ENCODE peak calls at places on chromosomes 6 and 20, in eight cellular contexts. U, M, X, H, T, B, G and O are unnamed samples.

GRCh38 chr6:105600342-105601293 is 197.7 kb upstream of the PREP start:
- DNase-seq in G (peak; percentile 66), H (no peak), T (no peak), U (no peak), M (no peak), B (no peak), X (no peak), O (no peak)

GRCh38 chr6:21496749-21497148 is 96.8 kb upstream of the SOX4 start:
- DNase-seq in T (no peak), G (no peak), B (no peak), U (no peak), X (no peak), M (no peak), H (no peak), O (no peak)

GRCh38 chr6:76465410-76465809 is 392.9 kb upstream of the IMPG1 start:
- DNase-seq in G (no peak), H (no peak), M (no peak), T (no peak), X (no peak), B (no peak), U (no peak), O (no peak)

GRCh38 chr6:158611600-158612041 is 32.9 kb downstream of the DYNLT1 start:
- DNase-seq in H (peak; percentile 88), G (peak; percentile 27), U (no peak), X (no peak), M (peak; percentile 76), B (no peak), T (no peak), O (no peak)

GRCh38 chr6:9543649-9544048 is 871.2 kb downstream of the TFAP2A start:
- DNase-seq in M (no peak), B (no peak), X (no peak), H (peak; percentile 45), U (no peak), T (no peak), G (no peak), O (no peak)

GRCh38 chr6:130559166-130559565 is 193.3 kb downstream of the TMEM200A start:
- DNase-seq in G (no peak), U (no peak), T (no peak), X (no peak), B (no peak), M (no peak), H (no peak), O (no peak)

GRCh38 chr6:57222684-57223077 is 574 bp upstream of the RAB23 start:
- DNase-seq in B (no peak), H (no peak), T (no peak), M (no peak), U (peak; percentile 8), G (no peak), X (no peak), O (no peak)

GRCh38 chr6:79601020-79601609 is 30.0 kb upstream of the SH3BGRL2 start:
- DNase-seq in M (no peak), H (no peak), B (no peak), X (no peak), U (no peak), T (no peak), G (no peak), O (no peak)

GRCh38 chr6:168623736-168624135 is 182.8 kb downstream of the SMOC2 start:
- DNase-seq in U (no peak), T (no peak), M (no peak), X (no peak), B (no peak), G (no peak), H (peak; percentile 38), O (no peak)
- H3K27ac ChIP-seq in U (no peak overlapping the region), T (no peak overlapping the region), M (no peak overlapping the region), X (no peak overlapping the region), B (no peak overlapping the region), G (no peak overlapping the region), H (no peak overlapping the region), O (no peak overlapping the region)

GRCh38 chr6:41519305-41519747 is 26.9 kb upstream of the FOXP4 start:
- DNase-seq in B (no peak), U (no peak), X (peak; percentile 41), G (no peak), T (no peak), H (no peak), M (no peak), O (no peak)
- H3K27ac ChIP-seq in B (no peak overlapping the region), U (no peak overlapping the region), X (no peak overlapping the region), G (no peak overlapping the region), T (no peak overlapping the region), H (no peak overlapping the region), M (peak overlapping the region; percentile 2), O (no peak overlapping the region)

GRCh38 chr6:8192067-8192466 is 89.7 kb upstream of the EEF1E1 start:
- DNase-seq in H (peak; percentile 45), T (no peak), X (no peak), B (no peak), M (no peak), G (no peak), U (no peak), O (no peak)

GRCh38 chr6:8183266-8183665 is 80.9 kb upstream of the EEF1E1 start:
- DNase-seq in T (no peak), H (no peak), G (no peak), X (no peak), U (no peak), M (no peak), B (no peak), O (no peak)

GRCh38 chr6:8191629-8192028 is 89.3 kb upstream of the EEF1E1 start:
- DNase-seq in T (no peak), X (no peak), H (no peak), U (no peak), B (no peak), G (no peak), M (no peak), O (no peak)

GRCh38 chr6:8182857-8183256 is 80.5 kb upstream of the EEF1E1 start:
- DNase-seq in U (no peak), X (no peak), H (no peak), G (no peak), T (no peak), B (no peak), M (no peak), O (no peak)

DNA sequence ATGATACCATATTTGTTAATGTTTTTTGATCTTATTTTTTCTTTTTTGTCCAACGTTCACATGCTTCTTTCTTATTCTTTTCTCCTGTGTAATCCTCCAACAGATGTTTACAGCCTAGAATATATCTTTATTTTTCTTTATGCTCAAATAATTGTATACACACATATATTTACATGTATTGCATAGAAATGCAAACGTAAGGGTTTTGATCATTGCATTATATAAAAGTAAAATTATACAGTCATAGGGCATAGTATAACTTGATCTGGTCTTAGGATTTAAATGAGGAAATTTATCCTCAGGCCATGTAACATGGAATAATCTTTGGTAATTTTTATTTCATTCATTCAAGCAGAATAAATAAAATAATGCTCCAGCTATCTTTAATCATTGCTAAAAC is 84.9 kb upstream of the EEF1E1 start:
- DNase-seq in T (no peak), U (no peak), G (no peak), H (no peak), X (no peak), B (no peak), M (no peak), O (no peak)
- H3K27ac ChIP-seq in T (no peak overlapping the region), U (no peak overlapping the region), G (no peak overlapping the region), H (no peak overlapping the region), X (no peak overlapping the region), B (no peak overlapping the region), M (no peak overlapping the region), O (no peak overlapping the region)

DNA sequence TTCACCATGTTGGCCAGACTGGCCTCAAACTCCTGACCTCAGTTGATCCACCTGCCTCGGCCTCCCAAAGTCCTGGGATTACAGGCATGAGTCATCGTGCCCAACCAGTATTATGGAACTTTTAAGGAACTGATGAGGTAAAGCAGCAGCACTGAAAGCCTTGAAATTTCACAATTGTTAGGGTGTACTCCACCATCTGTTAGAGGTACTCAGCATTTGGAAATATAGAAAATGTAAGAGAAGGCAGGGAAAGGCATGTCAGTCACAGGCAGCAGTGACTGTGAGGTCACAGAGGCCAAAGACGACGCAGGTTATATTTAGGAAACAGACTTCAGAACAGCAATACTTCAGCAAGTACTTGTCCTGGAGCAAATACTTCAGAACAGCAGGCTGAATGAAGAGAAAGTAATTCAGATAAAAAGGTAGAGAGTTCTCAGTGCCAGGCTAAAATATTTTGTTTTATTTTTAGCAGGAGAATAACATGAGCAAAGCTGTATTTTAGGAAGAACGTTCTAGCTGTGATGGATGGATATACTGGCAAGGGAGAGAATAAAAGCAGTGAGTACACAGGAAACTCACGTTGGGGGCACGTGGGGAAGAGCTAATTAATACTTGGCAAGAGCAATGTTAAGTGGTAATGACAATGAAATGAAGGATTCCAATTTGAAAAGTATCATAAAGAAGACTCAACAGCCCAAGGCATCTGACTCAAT is 67.2 kb downstream of the DTNBP1 start:
- DNase-seq in G (no peak), M (no peak), X (no peak), H (no peak), T (no peak), U (no peak), B (no peak), O (no peak)
- H3K27ac ChIP-seq in G (no peak overlapping the region), M (peak overlapping the region; percentile 1), X (no peak overlapping the region), H (no peak overlapping the region), T (no peak overlapping the region), U (no peak overlapping the region), B (no peak overlapping the region), O (peak overlapping the region; percentile 61)

DNA sequence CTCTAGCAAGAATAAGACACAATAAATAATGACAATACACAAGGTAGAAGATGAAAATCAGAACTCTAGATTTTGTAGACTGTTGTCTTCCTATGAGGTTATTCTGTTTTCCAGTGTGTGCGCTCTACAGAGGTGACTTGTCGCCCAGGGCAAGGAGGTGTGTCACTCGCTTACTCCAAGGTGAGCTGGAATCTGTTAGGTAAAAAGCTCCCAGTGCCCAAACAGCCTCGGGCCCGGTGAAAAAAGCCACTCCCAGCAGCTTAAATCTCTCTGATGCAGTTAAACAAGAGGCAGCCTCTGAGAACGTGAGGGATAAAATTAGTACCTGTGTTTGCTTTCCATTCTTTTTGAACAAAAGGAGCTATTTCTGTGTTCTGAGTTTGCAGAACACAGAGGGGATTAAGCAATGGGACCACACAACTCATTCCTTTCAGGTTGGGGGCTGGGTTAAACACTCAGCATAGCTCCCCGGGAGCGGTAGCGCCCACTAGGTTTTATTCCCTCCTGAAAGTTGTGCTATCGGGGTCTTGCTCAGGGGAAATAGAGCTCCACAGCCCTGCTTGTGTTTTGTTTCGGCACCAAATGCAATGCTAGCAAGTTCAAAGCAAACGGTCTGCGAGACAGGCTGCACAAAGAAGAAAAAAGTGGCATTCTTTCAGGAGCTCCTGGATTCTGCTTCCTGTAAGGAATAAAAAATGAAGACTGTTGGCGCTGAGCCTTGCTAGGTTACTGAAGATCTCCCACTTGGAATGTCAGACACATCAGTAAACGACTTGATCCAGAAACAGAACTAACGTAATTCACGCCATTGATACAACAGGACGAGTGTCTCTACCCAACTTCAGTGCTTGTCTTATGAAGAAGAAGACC is 181.1 kb downstream of the FOXA2 start:
- DNase-seq in X (no peak), M (no peak), B (no peak), U (no peak), G (no peak), T (no peak), H (no peak), O (no peak)
- H3K27ac ChIP-seq in X (no peak overlapping the region), M (peak overlapping the region; percentile 71), B (peak overlapping the region; percentile 4), U (peak overlapping the region; percentile 43), G (no peak overlapping the region), T (no peak overlapping the region), H (no peak overlapping the region), O (no peak overlapping the region)